ENCODE peak calls at places on chromosome 15, in ten cellular contexts. L, R, P, Z, X, I, S, W, D and Q are unnamed samples.

GRCh38 chr15:85687329-85687728 is 107.4 kb downstream of the KLHL25 start:
- DNase-seq in X (no peak), S (no peak), D (no peak), P (no peak), I (no peak), Z (no peak), R (no peak), L (no peak), W (no peak), Q (no peak)

GRCh38 chr15:61742591-61742990 is 317.7 kb downstream of the VPS13C start:
- DNase-seq in X (no peak), R (no peak), I (no peak), P (no peak), Z (no peak), W (no peak), L (no peak), D (no peak), S (no peak), Q (no peak)

GRCh38 chr15:81531141-81531592 is 157.2 kb upstream of the TMC3 start:
- DNase-seq in R (no peak), D (no peak), P (no peak), S (no peak), X (no peak), W (peak), L (no peak), I (no peak), Z (peak), Q (peak)

GRCh38 chr15:58410353-58410752 is 21.4 kb upstream of the LIPC start:
- DNase-seq in Z (no peak), D (no peak), P (no peak), W (no peak), L (no peak), R (no peak), I (no peak), S (peak), X (no peak), Q (no peak)

GRCh38 chr15:95432878-95433405 is 897.6 kb upstream of the NR2F2 start:
- DNase-seq in I (no peak), P (no peak), S (no peak), Z (no peak), R (no peak), L (no peak), D (no peak), X (no peak), W (no peak), Q (no peak)

GRCh38 chr15:73176579-73176978 is 124.3 kb downstream of the NEO1 start:
- DNase-seq in R (no peak), I (no peak), W (no peak), D (no peak), P (no peak), L (no peak), S (no peak), X (no peak), Z (no peak), Q (no peak)

GRCh38 chr15:29860872-29861271 is 38.6 kb upstream of the TJP1 start:
- DNase-seq in S (no peak), D (no peak), X (no peak), R (no peak), P (no peak), L (no peak), I (no peak), Z (peak), W (peak), Q (no peak)

GRCh38 chr15:24878153-24878552 is 76.6 kb upstream of the SNRPN start:
- DNase-seq in W (peak), I (no peak), D (peak), R (no peak), X (peak), Z (peak), L (no peak), S (no peak), P (no peak), Q (no peak)

GRCh38 chr15:72923304-72923703 is 129.0 kb upstream of the NEO1 start:
- DNase-seq in S (no peak), Z (no peak), W (no peak), R (no peak), X (no peak), L (peak), D (no peak), I (no peak), P (no peak), Q (no peak)

GRCh38 chr15:31280831-31281216 is 45.8 kb upstream of the KLF13 start:
- DNase-seq in L (peak), W (no peak), X (no peak), Z (no peak), P (no peak), D (no peak), R (no peak), I (no peak), S (no peak), Q (no peak)

GRCh38 chr15:84142888-84143337 is 92.7 kb upstream of the GOLGA6L4 start:
- DNase-seq in Z (peak), I (no peak), P (peak), W (peak), X (peak), L (no peak), S (peak), R (peak), D (peak), Q (peak)

GRCh38 chr15:57557810-57558209 is 33.9 kb upstream of the MYZAP start:
- DNase-seq in X (no peak), Z (no peak), R (no peak), S (no peak), P (no peak), I (peak), W (no peak), D (no peak), L (no peak), Q (no peak)

GRCh38 chr15:96735621-96736020 is 405.1 kb downstream of the NR2F2 start:
- DNase-seq in P (no peak), R (no peak), S (no peak), I (no peak), Z (no peak), W (no peak), L (no peak), X (no peak), D (no peak), Q (no peak)

GRCh38 chr15:64761156-64761555 is 14.2 kb downstream of the RBPMS2 start:
- DNase-seq in L (no peak), D (no peak), P (no peak), W (no peak), Z (no peak), S (no peak), X (no peak), R (no peak), I (no peak), Q (no peak)

GRCh38 chr15:37015476-37015875 is 84.9 kb downstream of the MEIS2 start:
- DNase-seq in W (peak), L (no peak), X (no peak), I (no peak), S (no peak), Z (peak), D (no peak), R (no peak), P (no peak), Q (no peak)
- H3K4me3 ChIP-seq in W (no peak), L (peak), X (peak), I (no peak), S (no peak), Z (peak), D (no peak), R (no peak), P (no peak), Q (no peak)

DNA sequence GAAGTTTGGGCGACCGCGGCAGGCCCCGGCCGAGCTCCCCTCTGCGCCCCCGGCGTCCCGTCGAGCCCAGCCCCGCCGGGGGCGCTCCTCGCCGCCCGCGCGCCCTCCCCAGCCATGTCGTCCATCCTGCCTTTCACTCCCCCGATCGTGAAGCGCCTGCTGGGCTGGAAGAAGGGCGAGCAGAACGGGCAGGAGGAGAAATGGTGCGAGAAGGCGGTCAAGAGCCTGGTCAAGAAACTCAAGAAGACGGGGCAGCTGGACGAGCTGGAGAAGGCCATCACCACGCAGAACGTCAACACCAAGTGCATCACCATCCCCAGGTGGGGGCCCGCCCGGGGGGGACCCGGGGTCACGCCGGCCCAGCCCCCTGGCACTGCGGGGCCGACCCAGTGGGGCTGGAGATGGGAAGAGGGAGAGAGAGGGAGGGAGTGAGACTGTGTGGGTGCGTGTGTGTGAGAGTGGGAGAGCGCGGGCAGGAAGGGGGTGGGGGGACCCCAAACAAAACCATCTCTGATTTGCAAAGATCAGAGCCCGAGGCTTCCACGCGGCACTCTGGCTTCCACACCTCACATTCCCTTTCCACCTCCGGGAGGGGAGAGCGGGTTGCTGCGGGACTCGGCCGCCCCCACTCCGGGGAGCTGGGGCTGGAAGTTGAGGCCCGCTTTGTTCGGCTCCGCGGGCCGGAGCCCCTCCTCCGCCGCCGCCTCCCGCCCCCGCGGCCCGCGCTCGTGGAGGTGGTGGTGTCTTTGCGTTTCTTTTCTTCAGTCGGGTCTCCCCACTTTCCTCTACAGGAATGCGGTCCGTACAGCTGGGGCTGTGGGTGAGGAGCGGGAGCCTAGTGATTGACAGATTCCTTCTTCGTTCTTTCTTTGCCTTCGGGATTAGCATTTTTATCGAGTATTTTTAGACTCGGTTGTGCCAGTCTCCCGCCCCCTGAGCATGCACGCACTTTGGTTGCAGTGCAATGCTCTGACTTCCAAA is 929 bp downstream of the SMAD3 start:
- DNase-seq in W (peak), I (peak), Z (no peak), P (no peak), R (no peak), D (peak), L (no peak), S (no peak), X (peak), Q (no peak)
- TF ChIP-seq CTCF in W (no peak), I (no peak), Z (no peak), P (no peak), R (no peak), D (no peak), L (no peak), S (no peak), X (no peak), Q (no peak)

GRCh38 chr15:52505141-52505540 is 23.5 kb downstream of the MYO5A start:
- DNase-seq in Z (no peak), L (no peak), W (no peak), X (no peak), R (no peak), S (no peak), D (no peak), I (no peak), P (peak), Q (no peak)

GRCh38 chr15:52499506-52499905 is 29.2 kb downstream of the MYO5A start:
- DNase-seq in P (no peak), Z (no peak), R (no peak), W (no peak), D (no peak), L (no peak), I (no peak), S (no peak), X (no peak), Q (no peak)

GRCh38 chr15:52506549-52506948 is 22.1 kb downstream of the MYO5A start:
- DNase-seq in Z (no peak), D (no peak), X (no peak), P (no peak), I (no peak), S (no peak), R (no peak), W (no peak), L (no peak), Q (no peak)

GRCh38 chr15:52502608-52503007 is 26.1 kb downstream of the MYO5A start:
- DNase-seq in L (no peak), D (no peak), S (no peak), R (no peak), X (no peak), P (no peak), Z (no peak), I (no peak), W (no peak), Q (no peak)

GRCh38 chr15:52503788-52504496 is 24.7 kb downstream of the MYO5A start:
- DNase-seq in X (no peak), R (no peak), D (no peak), L (no peak), P (no peak), S (peak), Z (peak), W (peak), I (no peak), Q (no peak)
- H3K4me3 ChIP-seq in X (no peak), R (no peak), D (no peak), L (no peak), P (no peak), S (peak), Z (no peak), W (no peak), I (no peak), Q (no peak)

DNA sequence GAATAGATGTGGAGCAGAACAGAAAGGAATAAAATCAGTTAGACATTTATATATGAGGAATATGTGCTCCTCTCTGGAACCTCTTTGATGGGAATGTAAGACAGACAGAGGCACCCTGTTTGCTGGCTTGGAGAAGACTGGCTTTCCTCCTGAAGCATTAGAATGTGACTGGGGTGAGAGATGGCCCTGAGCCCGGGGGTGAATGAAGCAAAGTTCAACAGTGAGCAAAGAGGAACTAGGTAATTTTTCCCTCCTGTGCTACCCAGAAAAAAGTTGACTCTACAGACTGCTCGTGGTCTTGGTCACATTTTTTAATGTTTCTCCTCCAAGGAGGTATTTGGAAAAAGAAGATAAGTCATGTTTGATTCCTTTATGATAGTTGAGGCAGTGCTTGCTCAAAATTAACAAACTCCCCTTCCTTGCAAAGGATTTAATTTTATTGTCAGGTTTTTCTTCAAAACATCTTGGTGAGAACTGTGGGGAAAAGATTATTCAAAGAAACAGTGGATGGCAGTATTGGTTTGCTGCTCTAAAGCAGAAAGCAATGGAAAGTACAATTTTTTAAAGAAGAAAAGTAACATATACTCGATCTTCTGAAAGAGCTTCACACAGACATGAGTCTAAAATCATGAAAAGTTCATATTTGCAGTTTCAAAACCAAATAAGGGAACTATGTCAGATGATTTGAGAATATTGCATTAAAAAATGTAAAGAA is 370.4 kb upstream of the CDIN1 start:
- DNase-seq in P (no peak), X (no peak), L (no peak), W (peak), S (no peak), I (no peak), Z (no peak), D (no peak), R (no peak), Q (peak)
- TF ChIP-seq CTCF in P (no peak), X (no peak), L (no peak), W (no peak), S (no peak), I (no peak), Z (peak), D (no peak), R (no peak), Q (no peak)

GRCh38 chr15:39298563-39298962 is 282.3 kb upstream of the THBS1 start:
- DNase-seq in L (no peak), D (no peak), I (no peak), Z (no peak), S (no peak), W (no peak), X (no peak), P (no peak), R (no peak), Q (no peak)
- H3K4me3 ChIP-seq in L (no peak), D (no peak), I (no peak), Z (no peak), S (no peak), W (no peak), X (no peak), P (no peak), R (no peak), Q (no peak)

DNA sequence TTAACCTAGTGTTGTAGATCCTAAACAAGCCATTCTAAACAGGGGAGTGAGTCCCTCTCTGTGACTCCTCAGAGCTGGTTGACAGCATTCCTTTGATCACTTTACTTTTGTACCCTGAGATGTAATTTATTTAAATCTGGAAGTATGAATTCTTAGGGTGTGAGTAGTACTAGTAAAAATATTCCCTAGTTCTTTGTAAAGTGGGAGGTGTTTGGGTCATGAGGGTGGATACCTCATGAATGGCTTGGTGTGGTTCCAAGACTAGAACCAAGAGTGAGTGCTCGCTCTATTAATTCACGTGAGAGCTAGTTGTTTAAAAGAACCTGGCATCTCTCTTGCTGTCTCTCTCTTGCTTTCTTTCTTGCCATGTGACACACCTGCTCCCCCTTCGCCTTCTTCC is 223.7 kb downstream of the SQOR start:
- DNase-seq in L (no peak), X (no peak), I (no peak), Z (no peak), W (peak), P (no peak), D (no peak), R (no peak), S (no peak), Q (no peak)
- TF ChIP-seq CTCF in L (no peak), X (no peak), I (no peak), Z (no peak), W (no peak), P (no peak), D (no peak), R (no peak), S (no peak), Q (no peak)

GRCh38 chr15:90871716-90872480 is 3.5 kb downstream of the FURIN start:
- DNase-seq in R (no peak), S (no peak), I (peak), P (peak), L (no peak), X (no peak), Z (no peak), D (peak), W (no peak), Q (no peak)

GRCh38 chr15:90875549-90875981 is 7.2 kb downstream of the FURIN start:
- DNase-seq in Z (no peak), W (no peak), P (no peak), X (no peak), I (peak), L (no peak), D (no peak), S (no peak), R (no peak), Q (no peak)

GRCh38 chr15:90873998-90874605 is 5.7 kb downstream of the FURIN start:
- DNase-seq in I (peak), Z (peak), W (no peak), L (no peak), R (no peak), D (no peak), X (no peak), P (peak), S (no peak), Q (no peak)

GRCh38 chr15:90872481-90873184 is 4.2 kb downstream of the FURIN start:
- DNase-seq in P (no peak), X (no peak), I (peak), R (peak), D (no peak), W (peak), L (no peak), S (no peak), Z (peak), Q (peak)

GRCh38 chr15:90873488-90873997 is 5.2 kb downstream of the FURIN start:
- DNase-seq in I (no peak), Z (no peak), S (no peak), X (no peak), L (no peak), P (no peak), R (no peak), W (no peak), D (no peak), Q (no peak)
- H3K4me3 ChIP-seq in I (no peak), Z (no peak), S (peak), X (peak), L (no peak), P (peak), R (peak), W (no peak), D (no peak), Q (peak)